ENCODE peak calls at places on chromosomes 6 and 20, in ten cellular contexts. K is lung; P is right lobe of liver; M is adrenal gland; J is mesendoderm; V is tibial artery; R is CD8-positive, alpha-beta memory T cell; S is upper lobe of right lung; U is RWPE2; T is psoas muscle. B is an unnamed sample.

GRCh38 chr6:157614026-157614484 is 209.0 kb upstream of the SNX9 start:
- DNase-seq in K (no peak), P (no peak), M (no peak), J (no peak), V (no peak), R (no peak), S (no peak), U (no peak), T (no peak), B (no peak)

GRCh38 chr20:50302463-50303041 is 111.9 kb downstream of the CEBPB start:
- DNase-seq in K (no peak), P (peak; percentile 19), M (no peak), J (no peak), V (no peak), R (no peak), S (no peak), U (no peak), T (no peak), B (no peak)

GRCh38 chr20:2626853-2627541 is 25.4 kb upstream of the NOP56 start:
- DNase-seq in K (peak; percentile 61), P (no peak), M (no peak), J (peak; percentile 12), V (no peak), R (no peak), S (no peak), U (peak; percentile 79), T (no peak), B (no peak)

GRCh38 chr20:38640486-38640885 is 38.9 kb downstream of the ARHGAP40 start:
- DNase-seq in K (no peak), P (no peak), M (no peak), J (no peak), V (no peak), R (no peak), S (no peak), U (no peak), T (no peak), B (no peak)

GRCh38 chr6:30932665-30933365 is 845 bp upstream of the SFTA2 start:
- DNase-seq in K (no peak), P (no peak), M (no peak), J (no peak), V (no peak), R (no peak), S (no peak), U (no peak), T (no peak), B (no peak)

GRCh38 chr6:76533661-76534060 is 461.2 kb upstream of the IMPG1 start:
- DNase-seq in K (no peak), P (no peak), M (no peak), J (no peak), V (no peak), R (no peak), S (no peak), U (no peak), T (no peak), B (no peak)

GRCh38 chr6:144990768-144991167 is 705.6 kb downstream of the UTRN start:
- DNase-seq in K (no peak), P (no peak), M (no peak), J (no peak), V (no peak), R (no peak), S (no peak), U (no peak), T (no peak), B (no peak)

GRCh38 chr6:168370310-168370991 is 50.9 kb upstream of the DACT2 start:
- DNase-seq in K (peak; percentile 74), P (peak; percentile 73), M (peak; percentile 71), J (peak; percentile 72), V (peak; percentile 57), R (peak; percentile 40), S (peak; percentile 84), U (no peak), T (peak; percentile 85), B (peak; percentile 45)

GRCh38 chr6:166173292-166173951 is 5.8 kb upstream of the TBXT start:
- DNase-seq in K (peak; percentile 56), P (no peak), M (no peak), J (peak; percentile 94), V (no peak), R (no peak), S (no peak), U (no peak), T (no peak), B (no peak)

GRCh38 chr6:132132911-132133639 is 181.9 kb upstream of the CCN2 start:
- DNase-seq in K (no peak), P (no peak), M (no peak), J (no peak), V (peak; percentile 21), R (no peak), S (no peak), U (no peak), T (no peak), B (no peak)
- H3K4me1 ChIP-seq in K (no peaks in the 10 kb centered on the region), P (no peaks in the 10 kb centered on the region), M (no peaks in the 10 kb centered on the region), J (no peaks in the 10 kb centered on the region), V (no peaks in the 10 kb centered on the region), R (no peaks in the 10 kb centered on the region), S (peaks cover 20% of the 10 kb centered on the region), U (peaks cover 5% of the 10 kb centered on the region), T (no peaks in the 10 kb centered on the region), B (peaks cover 33% of the 10 kb centered on the region)

GRCh38 chr20:23086056-23086551 is at the start of gene CD93:
- DNase-seq in K (no peak), P (peak; percentile 63), M (peak; percentile 77), J (no peak), V (peak; percentile 50), R (no peak), S (no peak), U (no peak), T (no peak), B (no peak)
- H3K27ac ChIP-seq in K (peak within 1 kb of the TSS; percentile 95), P (peak within 1 kb of the TSS; percentile 74), M (peak within 1 kb of the TSS; percentile 89), J (no peak within 1 kb of the TSS), V (peak within 1 kb of the TSS; percentile 97), R (no peak within 1 kb of the TSS), S (peak within 1 kb of the TSS; percentile 93), U (no peak within 1 kb of the TSS), T (peak within 1 kb of the TSS; percentile 82), B (peak within 1 kb of the TSS; percentile 87)

GRCh38 chr20:62183426-62184142 is 756 bp downstream of the MTG2 start:
- DNase-seq in K (no peak), P (peak; percentile 6), M (no peak), J (no peak), V (no peak), R (no peak), S (no peak), U (peak; percentile 51), T (peak; percentile 40), B (no peak)
- H3K4me1 ChIP-seq in K (peaks cover 6% of the 10 kb centered on the region), P (no peaks in the 10 kb centered on the region), M (peaks cover 16% of the 10 kb centered on the region), J (no peaks in the 10 kb centered on the region), V (no peaks in the 10 kb centered on the region), R (peaks cover 14% of the 10 kb centered on the region), S (peaks cover 25% of the 10 kb centered on the region), U (peaks cover 18% of the 10 kb centered on the region), T (peaks cover 13% of the 10 kb centered on the region), B (peaks cover 12% of the 10 kb centered on the region)

DNA sequence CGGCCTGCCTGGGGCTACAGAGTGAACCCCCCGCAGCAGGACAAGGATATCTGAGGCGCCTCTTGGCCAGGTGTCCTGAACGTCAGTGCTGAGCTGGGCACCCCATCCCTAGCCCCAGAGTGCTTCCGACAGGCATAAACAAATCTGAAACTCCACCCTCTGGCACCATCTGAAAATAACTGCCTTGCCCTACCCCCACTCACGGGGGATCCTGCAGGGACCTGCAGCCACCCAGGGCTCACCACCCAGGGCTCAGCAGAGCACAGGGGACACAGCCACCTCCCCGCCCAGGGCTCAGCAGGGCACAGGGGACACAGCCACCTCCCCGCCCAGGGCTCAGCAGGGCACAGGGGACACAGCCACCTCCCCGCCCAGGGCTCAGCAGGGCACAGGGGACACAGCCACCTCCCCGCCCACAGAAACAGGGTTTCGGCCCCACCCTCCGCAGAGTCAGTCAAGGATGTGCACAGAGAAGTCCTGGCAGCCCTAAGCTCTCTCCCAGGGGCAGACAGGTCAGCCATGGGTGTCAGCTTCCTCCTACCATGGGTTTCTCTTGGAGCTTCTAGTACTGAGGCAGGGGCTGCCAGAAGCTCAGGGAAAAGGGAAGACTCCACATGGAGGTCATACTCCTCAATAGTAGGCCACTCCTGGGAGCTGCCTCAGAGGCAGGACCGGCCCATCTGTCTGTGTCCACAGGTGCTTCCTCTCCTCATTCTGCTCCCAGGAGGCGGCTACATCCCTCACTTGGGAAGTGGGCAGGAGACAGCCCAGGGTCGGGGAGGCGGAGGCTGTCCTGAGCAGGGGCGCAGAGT is 4.6 kb downstream of the UCKL1 start:
- DNase-seq in K (no peak), P (no peak), M (no peak), J (no peak), V (no peak), R (no peak), S (no peak), U (no peak), T (no peak), B (no peak)
- H3K27ac ChIP-seq in K (peak overlapping the region; percentile 71), P (peak overlapping the region; percentile 96), M (peak overlapping the region; percentile 97), J (no peak overlapping the region), V (peak overlapping the region; percentile 68), R (no peak overlapping the region), S (peak overlapping the region; percentile 17), U (no peak overlapping the region), T (peak overlapping the region; percentile 96), B (no peak overlapping the region)

GRCh38 chr6:16160794-16161193 is 31.9 kb downstream of the MYLIP start:
- DNase-seq in K (no peak), P (no peak), M (no peak), J (no peak), V (no peak), R (no peak), S (no peak), U (no peak), T (no peak), B (no peak)

GRCh38 chr6:16163066-16163465 is 34.2 kb downstream of the MYLIP start:
- DNase-seq in K (no peak), P (no peak), M (no peak), J (no peak), V (no peak), R (no peak), S (no peak), U (no peak), T (no peak), B (no peak)

GRCh38 chr6:16162003-16162402 is 33.1 kb downstream of the MYLIP start:
- DNase-seq in K (no peak), P (no peak), M (no peak), J (no peak), V (no peak), R (no peak), S (no peak), U (no peak), T (no peak), B (no peak)

GRCh38 chr6:16157909-16158308 is 29.0 kb downstream of the MYLIP start:
- DNase-seq in K (no peak), P (no peak), M (peak; percentile 62), J (no peak), V (no peak), R (no peak), S (no peak), U (no peak), T (peak; percentile 81), B (no peak)

DNA sequence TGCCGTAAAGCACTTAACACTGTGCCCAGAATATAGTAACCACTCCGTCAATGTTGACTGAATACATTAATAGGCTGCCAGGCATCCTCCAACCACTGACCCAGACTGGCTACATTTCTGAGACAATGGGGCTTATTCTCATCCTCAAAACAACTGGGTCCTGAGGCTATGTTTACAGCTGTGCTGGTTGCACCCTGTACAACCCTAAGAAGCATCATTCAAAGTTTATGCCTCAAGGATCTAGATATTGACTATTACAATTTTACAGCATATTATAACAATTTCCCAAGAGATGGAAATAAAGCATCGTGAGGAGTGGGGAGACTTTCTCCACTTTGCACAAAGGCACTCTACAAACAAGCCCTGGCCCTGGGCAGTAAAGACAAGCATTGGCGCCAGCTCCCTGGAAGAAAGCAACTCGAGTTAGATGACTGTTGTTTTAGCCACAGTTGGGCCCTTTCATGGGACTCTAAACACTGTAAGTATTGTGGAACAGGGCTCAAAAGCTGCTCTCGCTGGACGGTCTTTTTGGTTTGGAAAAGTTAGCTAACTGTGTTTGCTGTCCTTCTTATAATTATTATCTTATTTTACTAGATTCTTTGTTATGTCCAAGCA is 30.2 kb downstream of the MYLIP start:
- DNase-seq in K (no peak), P (no peak), M (no peak), J (no peak), V (no peak), R (no peak), S (no peak), U (no peak), T (no peak), B (no peak)
- H3K4me1 ChIP-seq in K (no peaks in the 10 kb centered on the region), P (no peaks in the 10 kb centered on the region), M (peaks cover 7% of the 10 kb centered on the region), J (peaks cover 5% of the 10 kb centered on the region), V (no peaks in the 10 kb centered on the region), R (peaks cover 9% of the 10 kb centered on the region), S (no peaks in the 10 kb centered on the region), U (no peaks in the 10 kb centered on the region), T (peaks cover 25% of the 10 kb centered on the region), B (no peaks in the 10 kb centered on the region)

B was measured in tibial nerve.